ENCODE peak calls at places on chromosomes 12 and 14, in eight cellular contexts. B, Q, W, O, C, Y, J and A are unnamed samples. For H3K4me1, the result is how much of the 10 kb centered on the place peaks cover.

GRCh38 chr12:43786899-43787693 is 19.0 kb downstream of the TWF1 start:
- DNase-seq in B (no peak), O (peak), W (no peak), Y (no peak), Q (no peak), C (no peak), J (no peak), A (no peak)

GRCh38 chr14:35134329-35135123 is 12.2 kb downstream of the PRORP start:
- DNase-seq in C (no peak), J (no peak), Y (no peak), W (no peak), B (peak), Q (no peak), O (no peak), A (no peak)

GRCh38 chr12:26195250-26195640 is at the start of gene SSPN:
- DNase-seq in B (peak), W (peak), C (no peak), Q (peak), Y (no peak), O (peak), J (peak), A (peak)

GRCh38 chr14:94367896-94368590 is 20.4 kb downstream of the SERPINA1 start:
- DNase-seq in Y (no peak), W (no peak), J (no peak), C (no peak), Q (peak), B (no peak), O (no peak), A (no peak)

GRCh38 chr14:96739511-96739910 is 57.7 kb upstream of the VRK1 start:
- DNase-seq in C (no peak), W (no peak), Y (no peak), O (no peak), J (no peak), B (no peak), Q (no peak), A (no peak)

GRCh38 chr14:23436327-23437141 is 1.1 kb upstream of the MYH7 start:
- DNase-seq in J (no peak), O (no peak), B (peak), Y (no peak), C (no peak), Q (no peak), W (no peak), A (no peak)

GRCh38 chr12:44459569-44459968 is 416.5 kb downstream of the NELL2 start:
- DNase-seq in B (no peak), O (no peak), C (no peak), W (no peak), J (no peak), Q (no peak), Y (no peak), A (no peak)

GRCh38 chr12:118714051-118714460 is 267.3 kb upstream of the SRRM4 start:
- DNase-seq in W (no peak), Y (no peak), C (peak), Q (no peak), B (peak), J (no peak), O (peak), A (no peak)

GRCh38 chr14:87944987-87945604 is 47.9 kb downstream of the GALC start:
- DNase-seq in J (no peak), Q (no peak), Y (no peak), O (peak), C (no peak), B (peak), W (no peak), A (no peak)

GRCh38 chr12:3533703-3534386 is 42.8 kb downstream of the PRMT8 start:
- DNase-seq in W (peak), Y (no peak), C (no peak), J (no peak), O (peak), B (peak), Q (no peak), A (peak)

GRCh38 chr12:3326156-3326849 is 164.7 kb upstream of the PRMT8 start:
- DNase-seq in B (no peak), W (no peak), J (no peak), O (no peak), Y (no peak), Q (no peak), C (no peak), A (no peak)

GRCh38 chr14:28678887-28679286 is 87.7 kb upstream of the FOXG1 start:
- DNase-seq in B (no peak), C (no peak), W (no peak), J (no peak), Q (no peak), Y (no peak), O (peak), A (no peak)

GRCh38 chr14:90624228-90624627 is 192.0 kb downstream of the TTC7B start:
- DNase-seq in Q (peak), B (no peak), C (no peak), O (peak), W (peak), J (no peak), Y (no peak), A (peak)

GRCh38 chr14:92577321-92577742 is 63.8 kb downstream of the RIN3 start:
- DNase-seq in C (no peak), O (no peak), Q (no peak), W (no peak), J (no peak), B (no peak), Y (no peak), A (no peak)

GRCh38 chr12:102833687-102834435 is 83.2 kb downstream of the PAH start:
- DNase-seq in Q (no peak), W (no peak), O (peak), B (peak), C (no peak), Y (no peak), J (no peak), A (no peak)

GRCh38 chr14:22668417-22668816 is 24.3 kb upstream of the OR6J1 start:
- DNase-seq in W (no peak), C (no peak), B (peak), O (peak), Y (no peak), J (no peak), Q (no peak), A (no peak)

GRCh38 chr12:122726056-122726558 is 4.5 kb downstream of the HCAR1 start:
- DNase-seq in O (peak), Y (no peak), W (no peak), J (no peak), C (no peak), B (peak), Q (no peak), A (no peak)

GRCh38 chr12:86290615-86291014 is 34.4 kb upstream of the MGAT4C start:
- DNase-seq in Q (no peak), Y (no peak), C (no peak), J (no peak), W (no peak), O (peak), B (no peak), A (no peak)

GRCh38 chr12:29739279-29739991 is 44.3 kb downstream of the TMTC1 start:
- DNase-seq in B (no peak), C (no peak), O (no peak), Q (no peak), J (no peak), W (no peak), Y (no peak), A (no peak)

GRCh38 chr12:47722926-47723631 is 2.2 kb downstream of the ENDOU start:
- DNase-seq in Y (no peak), B (no peak), O (no peak), J (peak), Q (no peak), W (no peak), C (no peak), A (no peak)

GRCh38 chr12:79560165-79560889 is 130.4 kb downstream of the PAWR start:
- DNase-seq in Q (no peak), J (no peak), B (no peak), C (no peak), W (no peak), Y (no peak), O (peak), A (no peak)

GRCh38 chr14:68886109-68886434 is 93.0 kb downstream of the ACTN1 start:
- DNase-seq in O (no peak), B (no peak), W (no peak), J (no peak), Q (no peak), C (no peak), Y (no peak), A (no peak)

GRCh38 chr14:68890173-68890931 is 88.8 kb downstream of the ACTN1 start:
- DNase-seq in Y (no peak), B (no peak), O (no peak), C (no peak), J (peak), W (no peak), Q (no peak), A (no peak)

GRCh38 chr14:68891851-68892660 is 87.0 kb downstream of the ACTN1 start:
- DNase-seq in B (no peak), C (no peak), J (peak), Y (no peak), W (no peak), O (peak), Q (no peak), A (no peak)

GRCh38 chr14:68888025-68888850 is 90.9 kb downstream of the ACTN1 start:
- DNase-seq in O (no peak), Q (peak), C (no peak), B (no peak), Y (no peak), W (peak), J (peak), A (no peak)

DNA sequence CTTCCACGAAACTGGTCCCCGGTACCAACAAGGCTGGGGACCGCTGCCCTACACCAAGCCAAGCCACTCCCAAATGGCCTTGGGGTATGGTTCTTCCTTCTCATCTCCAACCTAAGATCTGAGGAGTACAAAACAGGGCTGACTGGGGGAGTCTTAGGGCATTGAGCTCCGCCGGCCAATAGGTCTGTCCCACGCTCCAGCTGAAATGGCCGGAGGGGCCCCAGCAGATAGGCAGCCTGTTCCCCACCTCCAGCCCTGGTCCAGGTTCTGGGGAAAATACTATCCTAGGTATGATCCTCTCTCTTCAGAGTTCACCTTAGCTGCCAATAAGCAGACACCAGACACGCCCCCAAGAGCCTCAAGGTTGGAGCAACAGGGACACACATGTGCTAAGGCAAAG is 90.2 kb downstream of the ACTN1 start:
- DNase-seq in J (peak), Q (no peak), W (no peak), O (no peak), B (no peak), Y (no peak), C (no peak), A (no peak)
- H3K27ac ChIP-seq in J (peak), Q (peak), W (peak), O (no peak), B (no peak), Y (no peak), C (no peak), A (no peak)

DNA sequence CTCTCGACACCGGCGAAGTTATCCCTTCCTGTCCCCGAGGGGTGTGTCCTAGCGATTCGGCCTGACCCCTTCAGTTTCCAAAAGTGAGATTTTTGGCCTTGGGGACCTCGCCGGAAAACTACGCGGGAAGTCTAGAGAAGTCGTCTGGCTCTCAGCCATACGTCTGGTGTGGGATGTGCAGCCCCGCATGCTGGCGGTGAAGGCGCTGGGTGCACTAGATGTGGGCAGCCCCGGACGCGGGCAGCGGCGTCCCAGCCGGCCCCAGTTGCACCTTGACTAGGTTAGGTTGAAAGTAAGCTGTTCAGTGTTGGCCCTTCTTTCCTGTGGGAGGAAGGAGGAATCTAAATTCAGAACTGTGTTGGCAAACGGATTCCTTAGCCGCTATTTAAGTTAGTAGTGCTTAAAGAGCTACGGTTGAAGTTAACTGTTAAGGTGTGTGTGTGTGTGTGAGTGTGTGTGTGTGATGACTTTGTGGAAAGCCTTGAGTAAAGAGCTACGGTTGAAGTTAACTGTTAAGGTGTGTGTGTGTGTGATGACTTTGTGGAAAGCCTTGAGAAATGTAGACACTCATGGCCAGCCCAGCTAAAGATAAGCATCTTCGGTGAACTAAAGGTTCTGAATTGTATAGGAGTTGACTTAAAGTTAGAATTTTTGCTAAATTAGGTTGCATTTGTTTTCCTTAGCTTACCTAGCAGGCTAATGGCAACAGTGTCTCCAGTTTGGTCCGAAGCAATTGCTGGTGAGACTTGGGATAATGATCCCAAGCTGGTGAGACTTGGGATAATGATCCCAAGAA is 1.2 kb downstream of the KTN1 start:
- DNase-seq in J (peak), Y (peak), W (peak), B (peak), Q (peak), C (peak), O (peak), A (peak)
- H3K4me1 ChIP-seq in J (under half), Y (under half), W (half or more), B (under half), Q (under half), C (half or more), O (half or more), A (under half)

DNA sequence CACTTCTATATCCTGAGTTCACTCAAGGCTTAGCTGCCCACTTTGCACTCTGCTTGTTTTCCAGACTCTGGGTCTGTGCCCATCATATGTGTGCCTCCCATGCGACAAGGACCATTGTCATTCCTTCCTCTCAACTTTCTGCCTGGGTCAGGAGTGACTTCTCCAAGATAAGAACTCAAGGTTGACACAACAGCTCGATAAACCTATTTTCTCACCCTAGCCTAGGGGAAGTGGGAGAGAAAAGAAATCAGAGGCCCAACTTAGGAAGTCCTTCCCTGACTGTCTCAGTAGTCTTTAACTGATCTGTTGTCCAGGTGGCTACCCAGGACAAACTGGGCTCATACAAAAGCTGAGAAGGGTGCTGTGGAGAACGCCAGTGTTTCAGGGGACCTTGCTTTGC is 1.7 kb downstream of the SMUG1 start:
- DNase-seq in Y (no peak), J (no peak), C (no peak), O (peak), W (no peak), B (no peak), Q (no peak), A (no peak)
- H3K27ac ChIP-seq in Y (no peak), J (no peak), C (no peak), O (no peak), W (no peak), B (no peak), Q (no peak), A (no peak)

DNA sequence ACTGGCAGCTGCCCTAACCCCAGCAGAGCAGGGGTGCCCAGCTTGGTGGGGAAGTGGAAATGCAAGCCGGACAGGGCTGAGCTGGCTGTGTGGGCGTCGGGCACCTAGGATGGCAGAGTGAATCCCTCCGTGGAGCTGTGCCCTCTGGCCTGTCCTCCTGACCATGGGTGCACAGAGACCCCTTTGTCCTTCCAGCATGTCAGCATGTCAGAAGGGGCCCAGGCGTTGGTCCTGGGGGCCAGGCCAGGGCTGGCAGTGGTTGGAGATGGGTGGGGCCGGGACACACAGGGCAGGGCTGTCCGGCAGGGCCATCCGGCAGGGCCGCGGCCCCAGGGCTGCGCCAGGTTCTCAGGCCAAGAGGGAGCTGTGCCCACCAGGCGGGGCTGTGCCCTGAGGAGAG is 8.8 kb upstream of the TEX22 start:
- DNase-seq in J (no peak), Q (no peak), B (no peak), O (no peak), W (no peak), C (no peak), Y (no peak), A (no peak)
- H3K4me1 ChIP-seq in J (under half), Q (under half), B (under half), O (under half), W (under half), C (under half), Y (under half), A (under half)

GRCh38 chr12:56932867-56933266 is 1.3 kb downstream of the SDR9C7 start:
- DNase-seq in J (no peak), B (no peak), O (no peak), Q (peak), Y (no peak), W (peak), C (no peak), A (no peak)
- H3K27ac ChIP-seq in J (no peak), B (no peak), O (no peak), Q (no peak), Y (no peak), W (no peak), C (peak), A (no peak)

DNA sequence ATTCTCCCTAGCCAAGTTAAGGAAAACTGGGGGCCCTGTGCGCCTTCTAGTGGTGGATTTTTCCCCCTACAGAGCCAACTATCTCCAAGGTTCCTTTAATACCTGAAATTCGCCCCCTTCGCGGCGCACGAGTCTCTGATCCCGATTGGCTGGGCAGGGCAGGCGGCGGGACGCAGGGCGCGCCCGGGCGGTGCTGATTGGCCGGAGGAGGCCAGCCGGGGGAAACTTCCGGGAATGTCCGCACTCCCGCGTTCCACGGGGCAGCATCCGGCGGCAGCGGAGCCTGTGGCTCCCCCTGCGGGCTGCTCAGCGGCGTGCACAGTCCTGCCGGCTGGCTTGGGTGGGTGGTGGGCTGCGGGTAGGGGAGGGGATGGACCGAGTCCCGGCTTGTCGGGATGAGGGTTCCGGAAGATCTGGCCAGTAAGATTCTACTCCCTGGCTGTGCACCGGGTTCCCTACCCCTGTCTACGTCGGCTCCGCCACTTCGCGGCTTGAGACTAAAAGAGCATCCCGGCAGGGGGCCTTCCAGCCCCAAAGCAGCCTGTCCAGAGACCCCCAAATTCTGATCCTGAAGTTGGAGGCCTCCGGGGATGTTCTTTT is at the start of gene NABP2:
- DNase-seq in J (peak), B (peak), O (peak), Y (peak), Q (peak), W (peak), C (peak), A (peak)
- H3K4me1 ChIP-seq in J (under half), B (under half), O (under half), Y (under half), Q (under half), W (half or more), C (under half), A (under half)